ENCODE peak calls at places on chromosomes 16 and 17, in six cellular contexts. P is K562, M is A549, D is HepG2, O is GM12878, U is endothelial cell of umbilical vein. X is an unnamed sample.
A peak's percentile ranks its signal among the peaks of the same experiment; 100 is the strongest.

GRCh38 chr16:79355600-79356358 is 244.8 kb downstream of the MAF start:
- DNase-seq in P (no peak), M (no peak), D (no peak), O (no peak), U (no peak), X (no peak)

GRCh38 chr17:37570527-37571093 is 38.6 kb downstream of the SYNRG start:
- DNase-seq in P (peak; percentile 47), M (peak; percentile 87), D (peak; percentile 60), O (no peak), U (peak; percentile 66), X (peak; percentile 69)

GRCh38 chr17:42685831-42686230 is 3.5 kb downstream of the CNTNAP1 start:
- DNase-seq in P (no peak), M (no peak), D (no peak), O (no peak), U (no peak), X (no peak)

GRCh38 chr17:36183001-36183810 is 6.8 kb upstream of the TBC1D3B start:
- DNase-seq in P (peak; percentile 33), M (peak; percentile 68), D (peak; percentile 37), O (no peak), U (no peak), X (peak; percentile 90)

GRCh38 chr17:67289174-67289876 is 44.3 kb upstream of the HELZ start:
- DNase-seq in P (no peak), M (no peak), D (no peak), O (no peak), U (peak; percentile 85), X (no peak)

GRCh38 chr16:66899945-66900688 is 18.6 kb downstream of the CDH16 start:
- DNase-seq in P (peak; percentile 97), M (peak; percentile 54), D (peak; percentile 72), O (no peak), U (peak; percentile 74), X (peak; percentile 36)

GRCh38 chr16:59090501-59090900 is 356.4 kb upstream of the GOT2 start:
- DNase-seq in P (no peak), M (no peak), D (no peak), O (no peak), U (no peak), X (no peak)

GRCh38 chr16:81891734-81892364 is 112.8 kb downstream of the PLCG2 start:
- DNase-seq in P (no peak), M (no peak), D (no peak), O (no peak), U (no peak), X (no peak)

GRCh38 chr16:65497571-65497970 is 375.7 kb upstream of the CDH11 start:
- DNase-seq in P (no peak), M (no peak), D (no peak), O (no peak), U (no peak), X (no peak)

DNA sequence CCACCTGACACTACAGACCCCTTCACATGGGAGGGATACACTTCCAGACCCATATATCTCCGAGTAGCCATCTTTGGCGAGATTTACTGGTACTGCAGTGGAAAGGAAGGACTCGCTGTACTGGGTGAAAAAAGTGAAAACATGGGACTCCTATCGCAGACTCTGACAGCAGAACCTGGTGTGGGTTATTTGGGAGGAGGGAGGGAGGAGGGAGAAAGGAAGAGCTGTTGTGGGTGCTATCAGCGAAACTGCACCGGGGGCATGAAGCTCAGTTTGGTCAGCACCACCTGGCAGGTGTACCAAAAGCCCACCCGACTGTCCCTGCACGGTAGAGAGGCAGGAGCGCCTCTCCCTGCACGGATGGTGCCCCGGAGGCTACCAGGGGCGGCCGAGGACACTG is 5.0 kb downstream of the HBQ1 start:
- DNase-seq in P (no peak), M (no peak), D (no peak), O (no peak), U (no peak), X (no peak)
- TF ChIP-seq POLR2A in P (peak; percentile 44), M (no peak), D (no peak), O (no peak), U (no peak), X (no peak)

GRCh38 chr16:4244254-4244812 is 2.5 kb upstream of the SRL start:
- DNase-seq in P (peak; percentile 95), M (no peak), D (no peak), O (no peak), U (no peak), X (peak; percentile 52)
- TF ChIP-seq MYC in P (peak; percentile 99), M (no peak), D (no peak), O (no peak), U (no peak), X (no peak)

GRCh38 chr17:46940692-46941404 is 17.9 kb downstream of the GOSR2 start:
- DNase-seq in P (peak; percentile 84), M (peak; percentile 97), D (peak; percentile 85), O (no peak), U (peak; percentile 78), X (peak; percentile 79)

GRCh38 chr17:46930083-46930482 is 7.1 kb downstream of the GOSR2 start:
- DNase-seq in P (no peak), M (no peak), D (no peak), O (no peak), U (no peak), X (no peak)

GRCh38 chr17:46931596-46931995 is 8.6 kb downstream of the GOSR2 start:
- DNase-seq in P (no peak), M (no peak), D (no peak), O (no peak), U (no peak), X (no peak)

GRCh38 chr17:46935658-46936266 is 12.8 kb downstream of the GOSR2 start:
- DNase-seq in P (peak; percentile 85), M (no peak), D (no peak), O (no peak), U (peak; percentile 32), X (no peak)
- TF ChIP-seq POLR2A in P (peak; percentile 6), M (no peak), D (no peak), O (peak; percentile 17), U (no peak), X (no peak)

DNA sequence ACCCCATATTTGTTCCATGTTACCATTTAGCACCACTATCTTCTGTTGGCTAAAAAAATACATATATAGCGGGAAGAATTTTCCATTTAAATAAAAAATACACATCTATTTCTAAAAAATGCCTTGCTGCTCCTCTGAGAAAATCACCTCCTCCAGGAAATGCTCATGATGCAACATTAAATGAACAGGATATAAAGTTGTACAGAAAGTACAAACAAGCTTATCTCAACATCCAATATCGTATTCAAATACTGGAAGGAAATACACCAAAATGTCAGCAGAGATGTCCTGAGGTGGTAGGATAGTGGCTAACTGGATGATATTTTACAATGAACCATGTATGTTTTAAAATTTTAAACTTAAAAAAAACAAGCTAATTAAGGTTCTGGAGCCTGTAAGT is 21.3 kb downstream of the GNA13 start:
- DNase-seq in P (no peak), M (no peak), D (no peak), O (no peak), U (peak; percentile 41), X (no peak)
- TF ChIP-seq MYC in P (no peak), M (no peak), D (no peak), O (no peak), U (no peak), X (no peak)

GRCh38 chr17:12041316-12041715 is 20.6 kb downstream of the MAP2K4 start:
- DNase-seq in P (no peak), M (peak; percentile 37), D (no peak), O (no peak), U (peak; percentile 57), X (peak; percentile 43)

GRCh38 chr17:12040478-12040877 is 19.8 kb downstream of the MAP2K4 start:
- DNase-seq in P (no peak), M (no peak), D (no peak), O (no peak), U (no peak), X (no peak)

GRCh38 chr17:12034538-12034937 is 13.9 kb downstream of the MAP2K4 start:
- DNase-seq in P (no peak), M (no peak), D (no peak), O (no peak), U (no peak), X (no peak)

GRCh38 chr17:12037970-12038369 is 17.3 kb downstream of the MAP2K4 start:
- DNase-seq in P (no peak), M (no peak), D (no peak), O (no peak), U (no peak), X (no peak)

DNA sequence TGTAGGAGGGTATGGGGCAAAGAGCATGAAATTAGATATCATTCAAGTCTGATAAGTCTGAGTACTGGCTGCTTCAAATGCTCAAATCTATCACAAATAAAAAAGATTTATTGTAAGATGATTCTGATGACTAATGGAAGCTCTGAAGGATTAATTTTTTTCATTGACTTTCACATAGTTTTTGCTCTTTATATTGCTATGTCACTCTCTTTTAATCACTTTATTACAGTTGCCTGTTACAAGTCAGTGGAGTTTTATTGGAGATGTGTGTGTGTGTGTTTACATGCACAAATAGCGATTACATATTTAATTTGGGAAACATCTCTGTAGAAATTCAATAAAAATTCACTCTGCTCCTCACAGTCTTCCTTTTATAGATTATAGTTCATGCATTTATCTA is 15.0 kb downstream of the MAP2K4 start:
- DNase-seq in P (no peak), M (no peak), D (no peak), O (no peak), U (no peak), X (no peak)
- TF ChIP-seq POLR2A in P (no peak), M (no peak), D (no peak), O (no peak), U (no peak), X (no peak)

X was measured in NB4.